ENCODE peak calls at places on chromosomes 16 and 17, in seven cellular contexts. W, A, Y, S, N, E and L are unnamed samples. For H3K9me3, the result is how much of the 10 kb centered on the place peaks cover.

GRCh38 chr16:87930456-87930855 is 5.9 kb downstream of the CA5A start:
- DNase-seq in W (no peak), A (no peak), Y (no peak), S (no peak), N (no peak), E (no peak), L (no peak)

GRCh38 chr17:71398706-71399620 is 721.9 kb upstream of the SOX9 start:
- DNase-seq in W (no peak), A (no peak), Y (peak), S (no peak), N (no peak), E (no peak), L (no peak)

GRCh38 chr16:2163211-2163881 is 7.8 kb downstream of the TRAF7 start:
- DNase-seq in W (no peak), A (peak), Y (no peak), S (no peak), N (peak), E (no peak), L (no peak)

GRCh38 chr17:61442136-61442775 is 10.0 kb upstream of the TBX4 start:
- DNase-seq in W (no peak), A (no peak), Y (no peak), S (no peak), N (no peak), E (no peak), L (no peak)

GRCh38 chr16:84458606-84459516 is 45.6 kb downstream of the MEAK7 start:
- DNase-seq in W (no peak), A (no peak), Y (no peak), S (peak), N (no peak), E (peak), L (no peak)

GRCh38 chr17:46193246-46193625 is at the start of gene KANSL1:
- DNase-seq in W (peak), A (peak), Y (peak), S (peak), N (peak), E (peak), L (no peak)

GRCh38 chr17:72386619-72387237 is 265.9 kb downstream of the SOX9 start:
- DNase-seq in W (no peak), A (no peak), Y (no peak), S (no peak), N (no peak), E (no peak), L (no peak)

GRCh38 chr16:85460983-85461813 is 151.9 kb upstream of the GSE1 start:
- DNase-seq in W (no peak), A (no peak), Y (peak), S (no peak), N (no peak), E (no peak), L (no peak)

GRCh38 chr17:73068322-73069153 is 23.9 kb downstream of the SLC39A11 start:
- DNase-seq in W (no peak), A (no peak), Y (no peak), S (no peak), N (peak), E (no peak), L (no peak)

GRCh38 chr17:78038748-78039288 is 80.3 kb downstream of the TNRC6C start:
- DNase-seq in W (no peak), A (no peak), Y (no peak), S (no peak), N (no peak), E (no peak), L (no peak)

GRCh38 chr17:57109393-57110151 is 24.5 kb downstream of the AKAP1 start:
- DNase-seq in W (no peak), A (no peak), Y (peak), S (no peak), N (peak), E (no peak), L (no peak)

GRCh38 chr17:61399131-61400057 is at the start of gene TBX2:
- DNase-seq in W (no peak), A (peak), Y (peak), S (peak), N (peak), E (peak), L (no peak)

GRCh38 chr16:73000020-73000906 is 47.7 kb downstream of the ZFHX3 start:
- DNase-seq in W (no peak), A (no peak), Y (no peak), S (no peak), N (peak), E (no peak), L (no peak)

GRCh38 chr17:17784599-17785264 is 52.1 kb downstream of the SREBF1 start:
- DNase-seq in W (no peak), A (peak), Y (peak), S (no peak), N (no peak), E (no peak), L (no peak)

GRCh38 chr17:31408586-31408985 is 17.1 kb downstream of the RAB11FIP4 start:
- DNase-seq in W (no peak), A (no peak), Y (no peak), S (peak), N (no peak), E (no peak), L (no peak)

GRCh38 chr17:49230636-49231562 is at the start of gene PHOSPHO1:
- DNase-seq in W (peak), A (peak), Y (peak), S (peak), N (peak), E (peak), L (no peak)

GRCh38 chr17:17032131-17032692 is 10.0 kb upstream of the MPRIP start:
- DNase-seq in W (no peak), A (peak), Y (peak), S (peak), N (no peak), E (peak), L (no peak)

GRCh38 chr17:31310877-31311276 is 3.0 kb downstream of the EVI2B start:
- DNase-seq in W (no peak), A (no peak), Y (no peak), S (peak), N (no peak), E (no peak), L (no peak)

GRCh38 chr16:81778861-81779539 is at the start of gene PLCG2:
- DNase-seq in W (no peak), A (peak), Y (peak), S (peak), N (peak), E (peak), L (no peak)

GRCh38 chr17:61157246-61157887 is 242.3 kb upstream of the TBX2 start:
- DNase-seq in W (no peak), A (no peak), Y (peak), S (no peak), N (no peak), E (no peak), L (no peak)

GRCh38 chr16:17345043-17345442 is 125.7 kb downstream of the XYLT1 start:
- DNase-seq in W (no peak), A (no peak), Y (no peak), S (no peak), N (peak), E (no peak), L (no peak)

GRCh38 chr17:9875441-9875840 is 29.6 kb downstream of the RCVRN start:
- DNase-seq in W (peak), A (no peak), Y (no peak), S (no peak), N (no peak), E (no peak), L (no peak)

GRCh38 chr17:35630530-35631148 is 43.5 kb downstream of the AP2B1 start:
- DNase-seq in W (no peak), A (no peak), Y (no peak), S (no peak), N (no peak), E (no peak), L (no peak)

DNA sequence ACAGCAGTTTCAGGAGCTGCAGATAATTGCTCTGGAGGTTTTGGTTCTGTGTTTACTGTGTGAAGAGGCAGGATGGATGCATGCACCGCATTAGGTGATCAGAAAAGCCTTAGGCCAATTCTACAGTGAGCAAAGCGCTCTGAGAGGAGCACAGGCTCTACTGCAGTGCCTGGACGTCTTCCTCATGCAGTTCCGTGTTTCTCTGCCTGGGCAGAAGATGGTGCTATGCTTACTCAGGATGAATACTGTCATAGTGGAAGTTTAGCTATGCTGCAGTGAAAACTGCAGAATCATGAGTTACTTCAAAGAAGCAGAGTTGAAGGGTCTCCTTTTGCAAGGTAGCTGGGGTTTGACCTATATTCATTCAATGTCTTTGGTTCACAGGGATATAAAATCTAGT is 1012.4 kb downstream of the KCNJ18 start:
- DNase-seq in W (no peak), A (no peak), Y (no peak), S (no peak), N (no peak), E (no peak), L (no peak)
- H3K9me3 ChIP-seq in W (under half), A (under half), Y (under half), S (under half), N (under half), E (under half), L (under half)

DNA sequence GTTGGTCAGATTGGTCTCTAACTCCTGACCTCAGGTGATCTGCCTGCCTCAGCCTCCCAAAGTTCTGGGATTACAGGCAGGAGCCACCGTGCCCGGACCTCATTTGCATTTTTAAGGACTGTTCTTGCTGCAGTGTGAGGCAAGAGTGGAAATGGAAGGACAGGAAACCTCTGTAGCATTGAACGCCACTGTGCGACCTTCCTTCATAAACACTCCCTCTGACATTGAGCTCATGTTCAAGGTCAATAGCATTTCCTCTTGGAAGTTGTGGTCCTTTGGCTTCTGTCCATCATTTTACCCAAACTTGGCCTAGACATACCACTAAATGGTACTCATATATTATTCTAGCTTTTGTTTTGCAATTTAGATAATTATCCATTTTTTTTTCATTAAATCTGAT is 32.8 kb upstream of the ABCA8 start:
- DNase-seq in W (no peak), A (no peak), Y (no peak), S (no peak), N (no peak), E (no peak), L (no peak)
- H3K9me3 ChIP-seq in W (under half), A (under half), Y (under half), S (under half), N (under half), E (under half), L (under half)

GRCh38 chr17:5097101-5097834 is 14.4 kb downstream of the ZNF232 start:
- DNase-seq in W (peak), A (peak), Y (peak), S (peak), N (no peak), E (peak), L (no peak)

GRCh38 chr17:5100832-5101231 is 10.8 kb downstream of the ZNF232 start:
- DNase-seq in W (no peak), A (no peak), Y (no peak), S (no peak), N (no peak), E (no peak), L (no peak)

DNA sequence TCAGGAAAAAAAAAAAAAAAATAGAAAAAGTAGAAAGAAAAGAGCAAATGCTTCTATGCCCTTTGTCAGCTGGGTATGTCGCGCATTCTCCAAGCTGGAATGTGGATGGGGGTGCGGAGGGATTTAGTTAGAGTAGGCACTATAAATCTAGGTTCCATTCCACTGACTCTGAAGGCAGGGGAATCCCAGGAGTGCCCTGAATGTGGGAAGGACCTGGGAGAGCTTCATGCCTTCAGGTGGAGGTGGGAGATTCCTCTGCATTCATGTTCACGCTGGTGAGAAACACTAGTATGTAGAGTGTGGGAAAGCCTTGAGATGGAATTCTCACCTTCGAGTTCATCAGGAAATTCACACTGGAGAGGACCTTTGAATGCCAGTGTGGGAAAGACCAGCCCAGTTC is 12.4 kb downstream of the ZNF232 start:
- DNase-seq in W (no peak), A (no peak), Y (no peak), S (no peak), N (no peak), E (no peak), L (no peak)
- H3K9me3 ChIP-seq in W (under half), A (under half), Y (under half), S (under half), N (under half), E (under half), L (under half)

GRCh38 chr16:10410469-10410868 is 24.6 kb downstream of the ATF7IP2 start:
- DNase-seq in W (no peak), A (no peak), Y (no peak), S (no peak), N (no peak), E (no peak), L (no peak)
- H3K9me3 ChIP-seq in W (under half), A (under half), Y (under half), S (half or more), N (half or more), E (half or more), L (under half)

GRCh38 chr16:71439531-71439930 is 2.3 kb downstream of the TLE7 start:
- DNase-seq in W (no peak), A (no peak), Y (no peak), S (no peak), N (no peak), E (no peak), L (no peak)

GRCh38 chr16:71441348-71441781 is 489 bp downstream of the TLE7 start:
- DNase-seq in W (no peak), A (no peak), Y (no peak), S (no peak), N (no peak), E (no peak), L (no peak)

GRCh38 chr16:71440669-71441347 is 1.0 kb downstream of the TLE7 start:
- DNase-seq in W (peak), A (no peak), Y (peak), S (no peak), N (no peak), E (no peak), L (no peak)

GRCh38 chr16:71442041-71442440 is at the start of gene TLE7:
- DNase-seq in W (no peak), A (no peak), Y (no peak), S (no peak), N (no peak), E (no peak), L (no peak)

DNA sequence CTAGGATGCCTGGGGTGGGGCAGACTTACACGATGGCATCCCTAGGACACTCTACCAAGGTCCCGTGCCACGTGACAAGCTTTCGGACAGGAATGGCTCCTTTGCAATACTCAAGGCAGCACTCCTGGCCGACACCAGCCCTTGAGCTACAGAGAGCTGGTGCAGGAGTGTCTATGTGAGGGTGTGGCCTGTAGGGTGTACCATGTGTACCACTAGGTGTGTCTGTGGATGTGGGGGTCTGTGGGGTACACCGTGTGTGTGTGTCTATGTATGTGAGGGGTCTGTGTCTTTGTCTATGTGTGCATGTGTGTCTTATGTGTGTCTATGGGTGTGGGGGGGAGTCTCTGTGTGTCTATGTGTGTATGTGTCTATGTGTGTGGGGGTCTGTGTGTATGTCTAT is 1.9 kb upstream of the TLE7 start:
- DNase-seq in W (no peak), A (no peak), Y (no peak), S (no peak), N (no peak), E (no peak), L (no peak)
- H3K9me3 ChIP-seq in W (under half), A (under half), Y (under half), S (half or more), N (half or more), E (half or more), L (under half)

GRCh38 chr16:30184430-30185140 is 1.2 kb downstream of the CORO1A start:
- DNase-seq in W (no peak), A (peak), Y (peak), S (peak), N (no peak), E (peak), L (no peak)
- H3K9me3 ChIP-seq in W (under half), A (under half), Y (under half), S (under half), N (under half), E (under half), L (under half)

GRCh38 chr17:52476638-52477313 is 318.3 kb upstream of the CA10 start:
- DNase-seq in W (no peak), A (no peak), Y (no peak), S (no peak), N (no peak), E (no peak), L (no peak)
- H3K9me3 ChIP-seq in W (under half), A (under half), Y (under half), S (under half), N (under half), E (under half), L (under half)

GRCh38 chr16:35751191-35751941 is 2292.0 kb downstream of the TP53TG3F start:
- DNase-seq in W (no peak), A (no peak), Y (no peak), S (peak), N (no peak), E (peak), L (peak)

GRCh38 chr16:35752012-35752772 is 2292.8 kb downstream of the TP53TG3F start:
- DNase-seq in W (no peak), A (no peak), Y (no peak), S (no peak), N (no peak), E (no peak), L (peak)

GRCh38 chr16:35752773-35753558 is 2293.6 kb downstream of the TP53TG3F start:
- DNase-seq in W (no peak), A (no peak), Y (no peak), S (peak), N (no peak), E (peak), L (peak)

GRCh38 chr16:35754391-35755369 is 2295.3 kb downstream of the TP53TG3F start:
- DNase-seq in W (no peak), A (no peak), Y (no peak), S (peak), N (no peak), E (no peak), L (peak)

GRCh38 chr16:35753559-35754390 is 2294.4 kb downstream of the TP53TG3F start:
- DNase-seq in W (no peak), A (no peak), Y (no peak), S (peak), N (no peak), E (peak), L (no peak)
- H3K9me3 ChIP-seq in W (half or more), A (under half), Y (under half), S (half or more), N (under half), E (under half), L (under half)